ENCODE peak calls at places on chromosome 7, in ten cellular contexts. One of them, this sample, is unnamed.

GRCh38 chr7:139047970-139048369 is 12.1 kb upstream of the ZC3HAV1L start:
- DNase-seq in tibial artery: no peak
- DNase-seq in HAP-1: no peak
- DNase-seq in HL-60: no peak
- DNase-seq in BJ: no peak
- DNase-seq in brain microvascular endothelial cell: no peak
- DNase-seq in SJSA1: no peak
- DNase-seq in stomach: no peak
- DNase-seq in body of pancreas: no peak
- DNase-seq in ovary: no peak
- DNase-seq in this sample: no peak

GRCh38 chr7:77693830-77694583 is 2.3 kb upstream of the RSBN1L start:
- DNase-seq in tibial artery: no peak
- DNase-seq in HAP-1: no peak
- DNase-seq in HL-60: no peak
- DNase-seq in BJ: no peak
- DNase-seq in brain microvascular endothelial cell: no peak
- DNase-seq in SJSA1: no peak
- DNase-seq in stomach: no peak
- DNase-seq in body of pancreas: no peak
- DNase-seq in ovary: no peak
- DNase-seq in this sample: no peak

GRCh38 chr7:24290004-24290641 is 6.1 kb downstream of the NPY start:
- DNase-seq in tibial artery: no peak
- DNase-seq in HAP-1: peak; percentile 78
- DNase-seq in HL-60: peak; percentile 1
- DNase-seq in BJ: no peak
- DNase-seq in brain microvascular endothelial cell: peak; percentile 12
- DNase-seq in SJSA1: peak; percentile 12
- DNase-seq in stomach: no peak
- DNase-seq in body of pancreas: peak; percentile 34
- DNase-seq in ovary: no peak
- DNase-seq in this sample: peak; percentile 65

GRCh38 chr7:17474724-17475344 is 176.4 kb downstream of the AHR start:
- DNase-seq in tibial artery: no peak
- DNase-seq in HAP-1: peak; percentile 15
- DNase-seq in HL-60: no peak
- DNase-seq in BJ: no peak
- DNase-seq in brain microvascular endothelial cell: no peak
- DNase-seq in SJSA1: no peak
- DNase-seq in stomach: no peak
- DNase-seq in body of pancreas: no peak
- DNase-seq in ovary: no peak
- DNase-seq in this sample: no peak

GRCh38 chr7:133391220-133391619 is 138.3 kb downstream of the EXOC4 start:
- DNase-seq in tibial artery: no peak
- DNase-seq in HAP-1: no peak
- DNase-seq in HL-60: no peak
- DNase-seq in BJ: no peak
- DNase-seq in brain microvascular endothelial cell: no peak
- DNase-seq in SJSA1: no peak
- DNase-seq in stomach: no peak
- DNase-seq in body of pancreas: no peak
- DNase-seq in ovary: no peak
- DNase-seq in this sample: no peak

GRCh38 chr7:116443101-116443523 is 56.4 kb upstream of the CAV2 start:
- DNase-seq in tibial artery: no peak
- DNase-seq in HAP-1: no peak
- DNase-seq in HL-60: no peak
- DNase-seq in BJ: peak; percentile 81
- DNase-seq in brain microvascular endothelial cell: peak; percentile 79
- DNase-seq in SJSA1: peak; percentile 93
- DNase-seq in stomach: no peak
- DNase-seq in body of pancreas: no peak
- DNase-seq in ovary: no peak
- DNase-seq in this sample: peak; percentile 99

GRCh38 chr7:31033674-31034073 is 18.4 kb upstream of the ADCYAP1R1 start:
- DNase-seq in tibial artery: no peak
- DNase-seq in HAP-1: no peak
- DNase-seq in HL-60: no peak
- DNase-seq in BJ: no peak
- DNase-seq in brain microvascular endothelial cell: no peak
- DNase-seq in SJSA1: no peak
- DNase-seq in stomach: no peak
- DNase-seq in body of pancreas: no peak
- DNase-seq in ovary: no peak
- DNase-seq in this sample: no peak

GRCh38 chr7:21911341-21911875 is 34.3 kb downstream of the CDCA7L start:
- DNase-seq in tibial artery: no peak
- DNase-seq in HAP-1: peak; percentile 95
- DNase-seq in HL-60: no peak
- DNase-seq in BJ: peak; percentile 92
- DNase-seq in brain microvascular endothelial cell: no peak
- DNase-seq in SJSA1: peak; percentile 41
- DNase-seq in stomach: no peak
- DNase-seq in body of pancreas: no peak
- DNase-seq in ovary: no peak
- DNase-seq in this sample: no peak

GRCh38 chr7:26192485-26193087 is 8.0 kb downstream of the HNRNPA2B1 start:
- DNase-seq in tibial artery: no peak
- DNase-seq in HAP-1: no peak
- DNase-seq in HL-60: no peak
- DNase-seq in BJ: no peak
- DNase-seq in brain microvascular endothelial cell: no peak
- DNase-seq in SJSA1: no peak
- DNase-seq in stomach: no peak
- DNase-seq in body of pancreas: no peak
- DNase-seq in ovary: no peak
- DNase-seq in this sample: no peak

DNA sequence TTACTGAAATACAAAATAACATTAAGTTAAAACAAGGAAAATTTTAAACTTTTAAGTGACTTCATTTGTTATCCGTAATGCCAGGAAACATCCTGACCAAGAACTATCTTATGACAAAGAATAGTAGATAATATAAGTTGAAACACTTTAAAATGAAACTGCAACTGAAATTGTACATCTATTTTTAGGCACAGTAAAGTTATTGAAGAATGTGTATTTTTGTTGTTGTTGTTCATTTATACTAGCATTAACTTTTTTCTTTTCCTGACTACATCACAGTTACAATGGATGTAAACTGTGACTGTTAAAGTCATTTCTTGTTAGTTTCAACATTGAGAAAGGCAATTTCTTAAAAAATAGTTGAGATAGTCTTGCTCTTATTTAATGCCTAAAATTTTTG is 2.6 kb downstream of the CPED1 start:
- DNase-seq in tibial artery: no peak
- DNase-seq in HAP-1: no peak
- DNase-seq in HL-60: no peak
- DNase-seq in BJ: no peak
- DNase-seq in brain microvascular endothelial cell: no peak
- DNase-seq in SJSA1: no peak
- DNase-seq in stomach: no peak
- DNase-seq in body of pancreas: no peak
- DNase-seq in ovary: no peak
- DNase-seq in this sample: no peak
- H3K4me3 ChIP-seq in tibial artery: peak overlapping the region; percentile 63
- H3K4me3 ChIP-seq in HAP-1: no peak overlapping the region
- H3K4me3 ChIP-seq in HL-60: no peak overlapping the region
- H3K4me3 ChIP-seq in BJ: peak overlapping the region; percentile 45
- H3K4me3 ChIP-seq in brain microvascular endothelial cell: peak overlapping the region; percentile 61
- H3K4me3 ChIP-seq in SJSA1: peak overlapping the region; percentile 43
- H3K4me3 ChIP-seq in stomach: peak overlapping the region; percentile 28
- H3K4me3 ChIP-seq in body of pancreas: no peak overlapping the region
- H3K4me3 ChIP-seq in ovary: peak overlapping the region; percentile 43
- H3K4me3 ChIP-seq in this sample: no peak overlapping the region

DNA sequence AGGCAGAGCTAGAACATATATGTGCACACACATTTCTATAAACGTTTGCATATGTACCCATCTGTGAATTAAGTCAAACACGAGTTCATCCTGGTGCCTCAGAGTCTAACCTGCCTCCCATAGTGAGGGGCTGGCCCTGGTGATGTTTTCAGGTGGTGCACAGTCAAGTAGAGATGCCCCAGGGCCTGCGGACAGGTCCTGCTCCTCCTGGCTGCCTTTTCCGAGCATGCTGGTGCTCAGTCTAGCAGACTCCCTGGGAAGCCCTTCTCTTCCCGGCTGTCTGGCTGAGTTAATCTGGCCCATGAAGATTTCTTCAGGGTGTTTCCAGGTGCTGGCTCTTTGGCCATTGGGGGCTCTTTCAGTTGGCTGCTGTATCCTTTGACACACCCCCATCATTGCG is 14.3 kb downstream of the ADCY1 start:
- DNase-seq in tibial artery: no peak
- DNase-seq in HAP-1: no peak
- DNase-seq in HL-60: no peak
- DNase-seq in BJ: no peak
- DNase-seq in brain microvascular endothelial cell: no peak
- DNase-seq in SJSA1: no peak
- DNase-seq in stomach: no peak
- DNase-seq in body of pancreas: no peak
- DNase-seq in ovary: no peak
- DNase-seq in this sample: no peak
- H3K27me3 ChIP-seq in tibial artery: no peaks in the 10 kb centered on the region
- H3K27me3 ChIP-seq in HAP-1: no peaks in the 10 kb centered on the region
- H3K27me3 ChIP-seq in HL-60: no peaks in the 10 kb centered on the region
- H3K27me3 ChIP-seq in BJ: peaks cover 2% of the 10 kb centered on the region
- H3K27me3 ChIP-seq in brain microvascular endothelial cell: no peaks in the 10 kb centered on the region
- H3K27me3 ChIP-seq in SJSA1: no peaks in the 10 kb centered on the region
- H3K27me3 ChIP-seq in stomach: no peaks in the 10 kb centered on the region
- H3K27me3 ChIP-seq in body of pancreas: no peaks in the 10 kb centered on the region
- H3K27me3 ChIP-seq in ovary: no peaks in the 10 kb centered on the region
- H3K27me3 ChIP-seq in this sample: no peaks in the 10 kb centered on the region

DNA sequence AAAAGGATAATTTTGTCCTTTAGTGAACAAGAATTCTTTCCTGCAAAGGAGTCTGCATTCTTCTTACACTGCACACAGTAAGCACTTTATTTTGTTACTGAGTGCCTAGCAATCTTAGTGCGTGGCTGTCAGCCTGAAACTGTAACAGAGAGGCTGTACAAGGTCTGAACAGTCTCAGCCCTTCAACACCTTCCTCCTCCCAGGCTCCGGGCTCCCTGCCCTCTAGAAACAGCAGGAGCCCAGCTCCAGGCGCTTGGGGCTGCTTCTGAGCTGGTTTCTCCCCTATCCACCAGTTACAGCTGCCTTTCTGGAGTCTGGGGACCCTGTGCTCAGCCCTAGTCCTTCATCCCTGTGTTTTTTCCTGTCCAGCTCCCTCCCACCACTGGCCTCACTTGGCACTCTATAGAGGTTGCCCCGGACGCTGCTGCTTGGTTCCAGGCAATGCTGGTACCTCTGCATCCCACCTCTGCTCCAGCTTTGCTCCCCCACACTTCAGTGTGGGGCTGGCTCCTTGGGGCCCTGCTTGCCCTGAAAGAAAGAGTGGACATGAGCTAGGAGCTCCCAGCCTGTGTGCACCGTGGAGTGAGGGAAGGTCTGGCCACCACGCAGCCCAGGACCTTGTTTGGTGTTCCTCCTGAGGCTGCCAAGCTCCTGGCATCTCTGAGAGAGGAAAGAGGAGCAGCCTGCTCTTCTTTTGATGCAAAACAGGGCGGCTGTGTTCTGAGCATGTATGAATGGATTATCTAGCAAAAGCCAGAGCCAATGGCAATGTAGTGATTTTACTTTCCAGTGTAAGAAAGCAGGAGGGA is 251.2 kb upstream of the GRB10 start:
- DNase-seq in tibial artery: no peak
- DNase-seq in HAP-1: no peak
- DNase-seq in HL-60: no peak
- DNase-seq in BJ: no peak
- DNase-seq in brain microvascular endothelial cell: no peak
- DNase-seq in SJSA1: no peak
- DNase-seq in stomach: no peak
- DNase-seq in body of pancreas: no peak
- DNase-seq in ovary: no peak
- DNase-seq in this sample: no peak
- H3K4me3 ChIP-seq in tibial artery: no peak overlapping the region
- H3K4me3 ChIP-seq in HAP-1: no peak overlapping the region
- H3K4me3 ChIP-seq in HL-60: no peak overlapping the region
- H3K4me3 ChIP-seq in BJ: no peak overlapping the region
- H3K4me3 ChIP-seq in brain microvascular endothelial cell: no peak overlapping the region
- H3K4me3 ChIP-seq in SJSA1: no peak overlapping the region
- H3K4me3 ChIP-seq in stomach: no peak overlapping the region
- H3K4me3 ChIP-seq in body of pancreas: no peak overlapping the region
- H3K4me3 ChIP-seq in ovary: no peak overlapping the region
- H3K4me3 ChIP-seq in this sample: no peak overlapping the region

GRCh38 chr7:1681581-1681980 is 11.5 kb downstream of the ELFN1 start:
- DNase-seq in tibial artery: no peak
- DNase-seq in HAP-1: no peak
- DNase-seq in HL-60: no peak
- DNase-seq in BJ: no peak
- DNase-seq in brain microvascular endothelial cell: no peak
- DNase-seq in SJSA1: no peak
- DNase-seq in stomach: no peak
- DNase-seq in body of pancreas: no peak
- DNase-seq in ovary: no peak
- DNase-seq in this sample: no peak
- H3K27me3 ChIP-seq in tibial artery: no peaks in the 10 kb centered on the region
- H3K27me3 ChIP-seq in HAP-1: peaks cover 8% of the 10 kb centered on the region
- H3K27me3 ChIP-seq in HL-60: no peaks in the 10 kb centered on the region
- H3K27me3 ChIP-seq in BJ: no peaks in the 10 kb centered on the region
- H3K27me3 ChIP-seq in brain microvascular endothelial cell: peaks cover 7% of the 10 kb centered on the region
- H3K27me3 ChIP-seq in SJSA1: no peaks in the 10 kb centered on the region
- H3K27me3 ChIP-seq in stomach: no peaks in the 10 kb centered on the region
- H3K27me3 ChIP-seq in body of pancreas: no peaks in the 10 kb centered on the region
- H3K27me3 ChIP-seq in ovary: no peaks in the 10 kb centered on the region
- H3K27me3 ChIP-seq in this sample: no peaks in the 10 kb centered on the region